ENCODE peak calls at places on chromosomes 12 and 14, in seven cellular contexts. D is HCEC 1CT, Y is COR-L47, U is activated T-cell treated with anti-CD3 and anti-CD28 coated beads for 24 hours, N is caudate nucleus, O is WERI-Rb-1, T is germinal center. B is an unnamed sample.

GRCh38 chr12:79982371-79983062 is 47.6 kb upstream of the PPP1R12A start:
- DNase-seq in D (no peak), Y (no peak), U (no peak), N (no peak), O (no peak), T (no peak), B (no peak)

GRCh38 chr14:29671034-29671433 is 256.6 kb downstream of the PRKD1 start:
- DNase-seq in D (peak), Y (no peak), U (no peak), N (no peak), O (no peak), T (no peak), B (no peak)

GRCh38 chr12:132596016-132596415 is 14.4 kb downstream of the LRCOL1 start:
- DNase-seq in D (peak), Y (no peak), U (no peak), N (no peak), O (no peak), T (no peak), B (no peak)

GRCh38 chr12:49824886-49825285 is 3.3 kb downstream of the NCKAP5L start:
- DNase-seq in D (peak), Y (no peak), U (no peak), N (no peak), O (no peak), T (no peak), B (peak)

GRCh38 chr12:56683-57346 is 9.8 kb upstream of the IQSEC3 start:
- DNase-seq in D (no peak), Y (no peak), U (no peak), N (no peak), O (peak), T (no peak), B (no peak)

GRCh38 chr12:131832393-131833231 is 4.4 kb downstream of the MMP17 start:
- DNase-seq in D (peak), Y (peak), U (no peak), N (peak), O (peak), T (no peak), B (peak)

GRCh38 chr14:101113108-101113612 is 209.6 kb upstream of the RTL1 start:
- DNase-seq in D (no peak), Y (no peak), U (no peak), N (no peak), O (no peak), T (no peak), B (no peak)

GRCh38 chr12:68630050-68630449 is 19.4 kb downstream of the RAP1B start:
- DNase-seq in D (no peak), Y (no peak), U (no peak), N (no peak), O (no peak), T (no peak), B (no peak)

GRCh38 chr12:40446385-40446784 is 221.6 kb downstream of the LRRK2 start:
- DNase-seq in D (peak), Y (peak), U (no peak), N (no peak), O (no peak), T (peak), B (no peak)

GRCh38 chr14:71883094-71883493 is 49.1 kb upstream of the RGS6 start:
- DNase-seq in D (no peak), Y (no peak), U (no peak), N (no peak), O (no peak), T (no peak), B (no peak)

GRCh38 chr12:88036368-88036965 is 7.3 kb upstream of the C12orf50 start:
- DNase-seq in D (peak), Y (no peak), U (no peak), N (no peak), O (no peak), T (no peak), B (no peak)

GRCh38 chr12:26642361-26642760 is 190.6 kb downstream of the ITPR2 start:
- DNase-seq in D (peak), Y (no peak), U (no peak), N (no peak), O (no peak), T (no peak), B (no peak)

GRCh38 chr12:32322354-32322753 is 77.0 kb upstream of the FGD4 start:
- DNase-seq in D (no peak), Y (no peak), U (no peak), N (no peak), O (no peak), T (no peak), B (no peak)

GRCh38 chr12:76863005-76863670 is 15.7 kb downstream of the CSRP2 start:
- DNase-seq in D (peak), Y (no peak), U (no peak), N (no peak), O (no peak), T (no peak), B (no peak)

GRCh38 chr12:66647034-66647691 is 31.7 kb downstream of the GRIP1 start:
- DNase-seq in D (peak), Y (no peak), U (no peak), N (no peak), O (no peak), T (no peak), B (no peak)

GRCh38 chr12:10753066-10753465 is 29.9 kb upstream of the YBX3 start:
- DNase-seq in D (peak), Y (no peak), U (no peak), N (peak), O (no peak), T (no peak), B (no peak)

GRCh38 chr14:61391119-61391518 is 69.7 kb downstream of the PRKCH start:
- DNase-seq in D (no peak), Y (no peak), U (no peak), N (no peak), O (no peak), T (no peak), B (no peak)

GRCh38 chr12:44728566-44728965 is 147.5 kb downstream of the NELL2 start:
- DNase-seq in D (no peak), Y (no peak), U (no peak), N (no peak), O (no peak), T (no peak), B (no peak)

GRCh38 chr14:32342151-32342853 is 13.2 kb downstream of the AKAP6 start:
- DNase-seq in D (no peak), Y (no peak), U (no peak), N (no peak), O (no peak), T (no peak), B (no peak)

GRCh38 chr12:89768586-89769482 is 60.2 kb upstream of the ATP2B1 start:
- DNase-seq in D (peak), Y (no peak), U (peak), N (no peak), O (no peak), T (no peak), B (no peak)

GRCh38 chr14:105223770-105224544 is 24.4 kb upstream of the BTBD6 start:
- DNase-seq in D (no peak), Y (no peak), U (no peak), N (no peak), O (no peak), T (no peak), B (no peak)

GRCh38 chr14:73727181-73727580 is 13.0 kb upstream of the PNMA1 start:
- DNase-seq in D (no peak), Y (no peak), U (no peak), N (no peak), O (no peak), T (no peak), B (no peak)

GRCh38 chr12:11880424-11880823 is 190.3 kb upstream of the BCL2L14 start:
- DNase-seq in D (no peak), Y (no peak), U (no peak), N (no peak), O (no peak), T (no peak), B (no peak)

GRCh38 chr12:59660921-59661597 is 65.2 kb downstream of the SLC16A7 start:
- DNase-seq in D (no peak), Y (no peak), U (no peak), N (no peak), O (no peak), T (no peak), B (no peak)

GRCh38 chr12:73547421-73547820 is 990.2 kb upstream of the ATXN7L3B start:
- DNase-seq in D (no peak), Y (no peak), U (no peak), N (no peak), O (no peak), T (no peak), B (no peak)